ENCODE peak calls at places on chromosome 2, in eight cellular contexts. W is fibroblast of pulmonary artery; I is stimulated activated CD8-positive, alpha-beta memory T cell treated with anti-CD3 and anti-CD28 coated beads, Interleukin-15, amount 100 ng/mL, for 24 hours; S is ACHN; N is T47D; J is activated T-helper 1 cell treated with Interleukin-2 at 50 U/mL for 16 hours; V is effector CD4-positive, alpha-beta T cell; Z is mucosa of gallbladder. O is an unnamed sample.

GRCh38 chr2:128343459-128343858 is 24.8 kb upstream of the HS6ST1 start:
- DNase-seq in W (no peak), I (no peak), S (no peak), N (no peak), J (no peak), V (no peak), Z (no peak), O (no peak)

GRCh38 chr2:96507957-96508520 is 2.9 kb upstream of the NEURL3 start:
- DNase-seq in W (peak; percentile 47), I (peak; percentile 96), S (peak; percentile 64), N (peak; percentile 33), J (peak; percentile 77), V (peak; percentile 86), Z (peak; percentile 74), O (peak; percentile 78)

GRCh38 chr2:101185085-101185484 is 33.9 kb upstream of the TBC1D8 start:
- DNase-seq in W (no peak), I (no peak), S (no peak), N (no peak), J (no peak), V (no peak), Z (no peak), O (no peak)

GRCh38 chr2:117952237-117952636 is 61.6 kb downstream of the CCDC93 start:
- DNase-seq in W (no peak), I (no peak), S (no peak), N (no peak), J (no peak), V (no peak), Z (no peak), O (no peak)

GRCh38 chr2:175807031-175807873 is 194.8 kb downstream of the LNPK start:
- DNase-seq in W (no peak), I (no peak), S (no peak), N (no peak), J (no peak), V (no peak), Z (no peak), O (no peak)

GRCh38 chr2:146544701-146545100 is 1300.1 kb upstream of the ACVR2A start:
- DNase-seq in W (no peak), I (no peak), S (no peak), N (no peak), J (no peak), V (no peak), Z (no peak), O (no peak)

GRCh38 chr2:147325955-147326354 is 518.9 kb upstream of the ACVR2A start:
- DNase-seq in W (no peak), I (no peak), S (no peak), N (no peak), J (no peak), V (no peak), Z (no peak), O (no peak)

GRCh38 chr2:170354855-170355649 is 177.1 kb downstream of the MYO3B start:
- DNase-seq in W (no peak), I (no peak), S (no peak), N (no peak), J (no peak), V (no peak), Z (no peak), O (no peak)

GRCh38 chr2:190744041-190744440 is 95.2 kb downstream of the NAB1 start:
- DNase-seq in W (no peak), I (no peak), S (no peak), N (no peak), J (no peak), V (no peak), Z (no peak), O (no peak)